ENCODE peak calls at places on chromosomes 5 and 9, in four cellular contexts. I is anterior cingulate cortex, Z is right lobe of liver, R is HT1080. F is an unnamed sample.

GRCh38 chr5:1227669-1228068 is 2.5 kb downstream of the SLC6A18 start:
- DNase-seq in I (no peak), Z (no peak), R (peak), F (no peak)

GRCh38 chr5:72460413-72460812 is 46.8 kb downstream of the ZNF366 start:
- DNase-seq in I (no peak), Z (no peak), R (no peak), F (no peak)

GRCh38 chr5:21810737-21811316 is 1042.3 kb downstream of the CDH12 start:
- DNase-seq in I (no peak), Z (no peak), R (no peak), F (peak)

GRCh38 chr9:14127656-14128055 is 186.3 kb downstream of the NFIB start:
- DNase-seq in I (no peak), Z (no peak), R (no peak), F (no peak)

GRCh38 chr5:90248640-90249039 is 160.9 kb downstream of the CETN3 start:
- DNase-seq in I (no peak), Z (no peak), R (no peak), F (no peak)

GRCh38 chr5:110105692-110106091 is 416.0 kb downstream of the MAN2A1 start:
- DNase-seq in I (no peak), Z (peak), R (peak), F (no peak)

GRCh38 chr5:131671409-131671808 is 36.4 kb upstream of the RAPGEF6 start:
- DNase-seq in I (no peak), Z (no peak), R (no peak), F (no peak)

GRCh38 chr5:30446456-30446855 is 747.0 kb upstream of the CDH6 start:
- DNase-seq in I (no peak), Z (no peak), R (no peak), F (no peak)

GRCh38 chr5:84683594-84683993 is 298.9 kb upstream of the EDIL3 start:
- DNase-seq in I (no peak), Z (no peak), R (no peak), F (no peak)

GRCh38 chr9:136525841-136526499 is 19.9 kb downstream of the NOTCH1 start:
- DNase-seq in I (peak), Z (no peak), R (no peak), F (peak)